ENCODE peak calls at places on chromosomes 11 and 22, in eight cellular contexts. F, L, J, C, K, S, I and D are unnamed samples.

GRCh38 chr11:3947084-3947483 is 91.6 kb downstream of the STIM1 start:
- DNase-seq in F (no peak), L (no peak), J (no peak), C (peak), K (peak), S (no peak), I (no peak), D (no peak)

GRCh38 chr11:83583953-83584352 is 297.8 kb upstream of the CCDC90B start:
- DNase-seq in F (no peak), L (no peak), J (no peak), C (peak), K (no peak), S (peak), I (no peak), D (peak)

GRCh38 chr11:83609181-83609580 is 323.0 kb upstream of the CCDC90B start:
- DNase-seq in F (no peak), L (no peak), J (no peak), C (no peak), K (no peak), S (no peak), I (no peak), D (no peak)

GRCh38 chr22:22752556-22753477 is 108.4 kb downstream of the GGTLC2 start:
- DNase-seq in F (no peak), L (peak), J (no peak), C (peak), K (no peak), S (no peak), I (no peak), D (no peak)

GRCh38 chr11:130146797-130147196 is 12.8 kb upstream of the ST14 start:
- DNase-seq in F (no peak), L (no peak), J (no peak), C (no peak), K (no peak), S (no peak), I (no peak), D (no peak)

GRCh38 chr11:76808158-76808557 is 25.0 kb downstream of the TSKU start:
- DNase-seq in F (no peak), L (peak), J (no peak), C (no peak), K (no peak), S (no peak), I (no peak), D (no peak)

GRCh38 chr11:107699371-107700348 is 12.2 kb downstream of the SLN start:
- DNase-seq in F (no peak), L (no peak), J (no peak), C (no peak), K (no peak), S (no peak), I (no peak), D (no peak)

GRCh38 chr22:43451651-43452050 is 39.8 kb downstream of the MPPED1 start:
- DNase-seq in F (no peak), L (no peak), J (no peak), C (no peak), K (no peak), S (no peak), I (no peak), D (no peak)

GRCh38 chr11:87114093-87114492 is 76.4 kb downstream of the TMEM135 start:
- DNase-seq in F (no peak), L (no peak), J (no peak), C (no peak), K (no peak), S (no peak), I (no peak), D (no peak)

GRCh38 chr11:63639195-63639832 is 25.1 kb upstream of the PLAAT3 start:
- DNase-seq in F (no peak), L (no peak), J (no peak), C (peak), K (no peak), S (no peak), I (no peak), D (no peak)

GRCh38 chr22:46902998-46903916 is 140.8 kb downstream of the TBC1D22A start:
- DNase-seq in F (no peak), L (peak), J (no peak), C (no peak), K (no peak), S (no peak), I (no peak), D (no peak)

GRCh38 chr22:33569547-33569946 is 350.7 kb downstream of the LARGE1 start:
- DNase-seq in F (no peak), L (no peak), J (no peak), C (no peak), K (no peak), S (no peak), I (no peak), D (no peak)

GRCh38 chr11:134439181-134439580 is 27.1 kb upstream of the B3GAT1 start:
- DNase-seq in F (no peak), L (no peak), J (no peak), C (no peak), K (no peak), S (no peak), I (no peak), D (no peak)

GRCh38 chr11:117313828-117314768 is 2.0 kb downstream of the BACE1 start:
- DNase-seq in F (no peak), L (no peak), J (no peak), C (no peak), K (no peak), S (no peak), I (no peak), D (no peak)

GRCh38 chr11:121892131-121892681 is 223.8 kb downstream of the BLID start:
- DNase-seq in F (no peak), L (no peak), J (no peak), C (peak), K (no peak), S (no peak), I (no peak), D (no peak)

GRCh38 chr11:94183886-94184264 is 55.2 kb downstream of the PANX1 start:
- DNase-seq in F (no peak), L (peak), J (peak), C (peak), K (peak), S (peak), I (peak), D (no peak)

GRCh38 chr22:28988455-28988854 is 73.2 kb downstream of the C22orf31 start:
- DNase-seq in F (no peak), L (no peak), J (no peak), C (no peak), K (no peak), S (no peak), I (no peak), D (no peak)

GRCh38 chr11:77299528-77299993 is 1.9 kb downstream of the GDPD4 start:
- DNase-seq in F (no peak), L (no peak), J (no peak), C (peak), K (no peak), S (no peak), I (no peak), D (no peak)

GRCh38 chr11:132058211-132058772 is 687.9 kb downstream of the NTM start:
- DNase-seq in F (no peak), L (peak), J (no peak), C (peak), K (no peak), S (no peak), I (no peak), D (no peak)

GRCh38 chr11:124784051-124784450 is 16.2 kb downstream of the MSANTD2 start:
- DNase-seq in F (no peak), L (no peak), J (no peak), C (no peak), K (no peak), S (no peak), I (no peak), D (no peak)

GRCh38 chr11:2571598-2572281 is 126.9 kb downstream of the KCNQ1 start:
- DNase-seq in F (no peak), L (no peak), J (no peak), C (no peak), K (no peak), S (no peak), I (no peak), D (no peak)

GRCh38 chr22:44926491-44927415 is 83.1 kb downstream of the PHF21B start:
- DNase-seq in F (no peak), L (no peak), J (no peak), C (no peak), K (no peak), S (no peak), I (no peak), D (no peak)

GRCh38 chr11:82776377-82776776 is 42.7 kb upstream of the FAM181B start:
- DNase-seq in F (no peak), L (no peak), J (no peak), C (no peak), K (no peak), S (no peak), I (no peak), D (no peak)

GRCh38 chr11:108788565-108789199 is 123.8 kb downstream of the DDX10 start:
- DNase-seq in F (no peak), L (no peak), J (no peak), C (peak), K (no peak), S (no peak), I (peak), D (no peak)

GRCh38 chr11:28296426-28296825 is 188.2 kb downstream of the METTL15 start:
- DNase-seq in F (no peak), L (no peak), J (no peak), C (no peak), K (no peak), S (no peak), I (no peak), D (no peak)

GRCh38 chr11:57800444-57801184 is 39.0 kb downstream of the CTNND1 start:
- DNase-seq in F (no peak), L (no peak), J (peak), C (peak), K (no peak), S (peak), I (peak), D (no peak)

GRCh38 chr22:31588970-31589675 is 72.9 kb downstream of the PISD start:
- DNase-seq in F (no peak), L (no peak), J (no peak), C (no peak), K (no peak), S (no peak), I (no peak), D (no peak)

GRCh38 chr11:129995163-129995562 is 7.5 kb downstream of the PRDM10 start:
- DNase-seq in F (no peak), L (no peak), J (no peak), C (no peak), K (no peak), S (no peak), I (no peak), D (no peak)

GRCh38 chr11:72079776-72080325 is 491 bp downstream of the NUMA1 start:
- DNase-seq in F (no peak), L (no peak), J (peak), C (no peak), K (no peak), S (no peak), I (no peak), D (no peak)

GRCh38 chr11:132134322-132134721 is 763.9 kb downstream of the NTM start:
- DNase-seq in F (no peak), L (no peak), J (no peak), C (peak), K (no peak), S (no peak), I (no peak), D (no peak)

GRCh38 chr11:125929445-125930075 is 16.3 kb upstream of the VSIG10L2 start:
- DNase-seq in F (no peak), L (no peak), J (no peak), C (no peak), K (no peak), S (no peak), I (no peak), D (no peak)

GRCh38 chr11:15705886-15706285 is 591.2 kb downstream of the INSC start:
- DNase-seq in F (no peak), L (no peak), J (no peak), C (no peak), K (no peak), S (no peak), I (no peak), D (no peak)

GRCh38 chr11:118928870-118929495 is 3.3 kb upstream of the BCL9L start:
- DNase-seq in F (no peak), L (no peak), J (peak), C (peak), K (peak), S (no peak), I (no peak), D (no peak)

GRCh38 chr11:45185228-45185729 is 38.8 kb downstream of the PRDM11 start:
- DNase-seq in F (no peak), L (no peak), J (no peak), C (no peak), K (no peak), S (no peak), I (no peak), D (no peak)

GRCh38 chr11:126082251-126083109 is 19.8 kb upstream of the CDON start:
- DNase-seq in F (no peak), L (no peak), J (no peak), C (no peak), K (no peak), S (no peak), I (no peak), D (no peak)

GRCh38 chr11:86748296-86748695 is 52.0 kb upstream of the PRSS23 start:
- DNase-seq in F (no peak), L (no peak), J (no peak), C (peak), K (no peak), S (no peak), I (no peak), D (peak)

GRCh38 chr11:40170076-40170475 is 1289.4 kb downstream of the LRRC4C start:
- DNase-seq in F (no peak), L (no peak), J (no peak), C (no peak), K (no peak), S (peak), I (no peak), D (no peak)

GRCh38 chr22:27634043-27634442 is 167.5 kb downstream of the MN1 start:
- DNase-seq in F (no peak), L (no peak), J (no peak), C (no peak), K (no peak), S (no peak), I (no peak), D (no peak)

GRCh38 chr11:128713595-128713994 is 19.7 kb downstream of the FLI1 start:
- DNase-seq in F (no peak), L (peak), J (no peak), C (no peak), K (no peak), S (no peak), I (no peak), D (no peak)

GRCh38 chr11:104394508-104394907 is 230.6 kb upstream of the PDGFD start:
- DNase-seq in F (no peak), L (no peak), J (no peak), C (no peak), K (no peak), S (no peak), I (no peak), D (no peak)

GRCh38 chr11:104385884-104386283 is 221.9 kb upstream of the PDGFD start:
- DNase-seq in F (no peak), L (no peak), J (no peak), C (no peak), K (no peak), S (no peak), I (no peak), D (no peak)

GRCh38 chr11:104390696-104391095 is 226.7 kb upstream of the PDGFD start:
- DNase-seq in F (no peak), L (no peak), J (no peak), C (no peak), K (no peak), S (peak), I (no peak), D (peak)
- H3K4me3 ChIP-seq in F (no peak), L (no peak), J (no peak), C (no peak), K (no peak), S (no peak), I (no peak), D (no peak)

GRCh38 chr11:381501-382072 is 12.3 kb downstream of the B4GALNT4 start:
- DNase-seq in F (no peak), L (no peak), J (no peak), C (no peak), K (no peak), S (no peak), I (no peak), D (no peak)

GRCh38 chr11:379205-380094 is 10.2 kb downstream of the B4GALNT4 start:
- DNase-seq in F (no peak), L (no peak), J (no peak), C (no peak), K (no peak), S (no peak), I (no peak), D (no peak)

GRCh38 chr11:380996-381395 is 11.7 kb downstream of the B4GALNT4 start:
- DNase-seq in F (no peak), L (no peak), J (no peak), C (no peak), K (no peak), S (no peak), I (no peak), D (no peak)

GRCh38 chr11:380095-380480 is 10.8 kb downstream of the B4GALNT4 start:
- DNase-seq in F (no peak), L (no peak), J (no peak), C (no peak), K (no peak), S (no peak), I (no peak), D (no peak)

DNA sequence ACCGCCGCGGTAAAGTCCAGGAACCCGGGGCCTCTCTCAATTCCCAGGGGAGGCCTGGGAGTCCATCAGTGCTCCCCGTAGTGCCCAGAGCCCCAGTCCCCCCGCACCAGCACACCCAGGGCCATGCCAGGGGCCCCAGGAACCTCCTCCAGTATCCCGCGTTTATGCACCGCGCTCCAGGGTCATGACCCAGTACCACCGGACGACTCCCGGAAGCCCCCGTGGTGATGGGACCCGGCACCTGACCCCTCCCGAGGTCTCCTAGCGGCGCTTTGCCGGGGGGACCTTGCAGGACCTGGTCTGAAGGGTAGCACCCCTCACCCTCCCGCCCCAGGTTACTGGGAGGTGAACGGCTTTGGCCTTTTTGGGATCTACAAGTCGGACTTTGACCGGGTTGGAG is 11.2 kb downstream of the B4GALNT4 start:
- DNase-seq in F (no peak), L (no peak), J (no peak), C (no peak), K (no peak), S (no peak), I (no peak), D (no peak)
- H3K4me3 ChIP-seq in F (no peak), L (no peak), J (no peak), C (no peak), K (no peak), S (no peak), I (no peak), D (no peak)

GRCh38 chr11:79414644-79415317 is 26.0 kb downstream of the TENM4 start:
- DNase-seq in F (no peak), L (no peak), J (no peak), C (peak), K (peak), S (peak), I (no peak), D (no peak)
- H3K4me3 ChIP-seq in F (no peak), L (no peak), J (peak), C (peak), K (no peak), S (no peak), I (no peak), D (no peak)

GRCh38 chr11:61679893-61680621 is at the start of gene DAGLA:
- DNase-seq in F (no peak), L (peak), J (peak), C (peak), K (peak), S (no peak), I (peak), D (no peak)
- H3K4me3 ChIP-seq in F (peak), L (peak), J (peak), C (peak), K (peak), S (peak), I (peak), D (peak)

GRCh38 chr22:18110944-18111758 is 542 bp downstream of the TUBA8 start:
- DNase-seq in F (no peak), L (no peak), J (no peak), C (no peak), K (no peak), S (no peak), I (no peak), D (no peak)
- H3K4me3 ChIP-seq in F (peak), L (peak), J (no peak), C (peak), K (peak), S (peak), I (peak), D (peak)

GRCh38 chr11:95247883-95248282 is 16.9 kb upstream of the SESN3 start:
- DNase-seq in F (no peak), L (no peak), J (no peak), C (no peak), K (no peak), S (no peak), I (no peak), D (no peak)

GRCh38 chr11:95243658-95244057 is 12.7 kb upstream of the SESN3 start:
- DNase-seq in F (no peak), L (no peak), J (no peak), C (no peak), K (no peak), S (no peak), I (no peak), D (no peak)

GRCh38 chr11:95254139-95254704 is 23.2 kb upstream of the SESN3 start:
- DNase-seq in F (peak), L (peak), J (peak), C (peak), K (peak), S (peak), I (peak), D (peak)

GRCh38 chr11:95245038-95245437 is 14.0 kb upstream of the SESN3 start:
- DNase-seq in F (no peak), L (no peak), J (no peak), C (peak), K (no peak), S (peak), I (no peak), D (no peak)

DNA sequence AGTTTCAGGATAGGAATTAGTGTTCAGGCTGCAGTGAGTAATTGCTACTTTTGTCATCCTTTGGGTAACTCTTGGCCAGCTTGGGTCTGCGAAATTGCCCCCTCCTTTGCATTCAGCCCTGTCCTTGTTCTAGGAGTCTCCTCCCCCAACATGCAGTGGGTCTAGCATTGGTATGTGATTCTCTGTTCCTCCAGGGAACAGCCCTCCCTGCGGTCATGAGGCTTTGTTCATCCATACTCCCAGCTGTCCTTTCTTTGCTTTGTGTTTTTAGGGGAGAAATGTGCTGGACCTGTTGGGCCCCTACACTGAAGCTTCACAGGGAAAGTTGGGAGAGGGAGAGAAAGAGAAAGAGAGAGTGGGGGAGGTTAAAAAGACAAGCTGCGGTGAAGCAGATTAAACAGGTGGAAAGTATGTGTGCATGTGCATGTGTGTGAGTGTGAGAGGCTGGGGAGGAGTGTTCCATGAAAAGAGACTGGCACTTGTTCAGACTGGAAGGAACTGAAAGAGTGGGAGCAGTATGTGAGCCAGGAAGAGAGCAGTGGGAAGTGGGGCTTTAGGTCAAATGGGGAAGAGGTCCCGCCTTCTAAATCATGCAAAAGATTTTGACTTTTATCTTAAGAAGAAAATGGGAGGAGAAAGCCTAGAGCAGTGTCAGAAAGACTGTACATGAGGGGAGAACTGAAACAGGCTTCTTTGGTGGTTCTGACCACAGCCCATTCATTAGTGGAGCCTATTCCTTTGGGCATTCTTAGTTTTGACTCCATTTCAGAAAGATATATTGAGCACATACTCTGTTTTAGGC is 17.9 kb upstream of the SESN3 start:
- DNase-seq in F (no peak), L (no peak), J (no peak), C (no peak), K (no peak), S (no peak), I (no peak), D (no peak)
- H3K4me3 ChIP-seq in F (no peak), L (no peak), J (no peak), C (no peak), K (no peak), S (no peak), I (no peak), D (no peak)